ENCODE peak calls at places on chromosomes 16 and 17, in eight cellular contexts. X, E, U, G, N, W, V and Y are unnamed samples.

GRCh38 chr17:5582177-5582885 is 2.0 kb downstream of the NLRP1 start:
- DNase-seq in E (no peak), X (no peak), N (peak; percentile 37), G (no peak), V (no peak), U (no peak), W (no peak), Y (no peak)

GRCh38 chr17:61454932-61455753 is 2.9 kb downstream of the TBX4 start:
- DNase-seq in G (no peak), N (no peak), E (no peak), X (no peak), V (no peak), U (no peak), W (no peak), Y (no peak)

GRCh38 chr17:36888236-36888957 is 48.9 kb upstream of the LHX1 start:
- DNase-seq in G (no peak), E (no peak), W (no peak), N (no peak), V (no peak), X (no peak), U (no peak), Y (no peak)

GRCh38 chr16:67672306-67672705 is 5.7 kb downstream of the C16orf86 start:
- DNase-seq in N (no peak), E (peak; percentile 84), U (no peak), G (peak; percentile 80), V (no peak), X (no peak), W (no peak), Y (no peak)

GRCh38 chr16:31201511-31202401 is 804 bp downstream of the PYCARD start:
- DNase-seq in U (no peak), N (peak; percentile 45), X (peak; percentile 52), V (no peak), E (peak; percentile 66), G (peak; percentile 56), W (peak; percentile 84), Y (peak; percentile 28)

GRCh38 chr17:77466140-77466539 is 325.4 kb downstream of the SEC14L1 start:
- DNase-seq in E (no peak), U (peak; percentile 61), G (no peak), W (no peak), X (no peak), V (no peak), N (no peak), Y (no peak)

GRCh38 chr17:82644148-82644547 is 4.1 kb downstream of the WDR45B start:
- DNase-seq in W (no peak), U (no peak), E (no peak), V (no peak), G (no peak), X (no peak), N (no peak), Y (no peak)

GRCh38 chr17:68053237-68054030 is 17.9 kb downstream of the KPNA2 start:
- DNase-seq in W (peak; percentile 27), E (no peak), N (peak; percentile 78), X (no peak), G (peak; percentile 14), V (no peak), U (no peak), Y (no peak)

GRCh38 chr17:75731716-75732498 is 10.6 kb downstream of the ITGB4 start:
- DNase-seq in U (no peak), X (no peak), V (no peak), N (no peak), W (peak; percentile 92), E (no peak), G (no peak), Y (no peak)

GRCh38 chr17:75011788-75012319 is 616 bp upstream of the MRPL58 start:
- DNase-seq in V (no peak), X (no peak), G (peak; percentile 77), N (peak; percentile 90), W (peak; percentile 75), E (no peak), U (no peak), Y (no peak)

GRCh38 chr17:40098846-40099626 is 1.4 kb downstream of the NR1D1 start:
- DNase-seq in X (peak; percentile 100), V (peak; percentile 97), N (peak; percentile 100), G (peak; percentile 100), U (peak; percentile 98), E (peak; percentile 100), W (peak; percentile 100), Y (peak; percentile 99)

GRCh38 chr16:57759131-57759530 is 23.6 kb downstream of the KATNB1 start:
- DNase-seq in W (no peak), U (no peak), N (no peak), G (no peak), X (no peak), E (no peak), V (no peak), Y (no peak)

GRCh38 chr16:78385406-78385805 is 286.0 kb downstream of the WWOX start:
- DNase-seq in N (no peak), G (no peak), X (no peak), W (no peak), E (no peak), V (no peak), U (no peak), Y (no peak)

GRCh38 chr17:13437966-13438779 is 163.6 kb downstream of the HS3ST3A1 start:
- DNase-seq in W (peak; percentile 54), N (peak; percentile 31), U (no peak), G (no peak), X (no peak), V (no peak), E (no peak), Y (no peak)

GRCh38 chr17:57284984-57285646 is 28.8 kb downstream of the MSI2 start:
- DNase-seq in U (no peak), N (no peak), W (no peak), G (no peak), E (no peak), X (peak; percentile 16), V (no peak), Y (peak; percentile 18)

GRCh38 chr17:57284583-57284982 is 28.3 kb downstream of the MSI2 start:
- DNase-seq in E (no peak), W (no peak), V (no peak), X (peak; percentile 13), N (no peak), G (no peak), U (no peak), Y (peak; percentile 27)

GRCh38 chr17:57286372-57287105 is 30.2 kb downstream of the MSI2 start:
- DNase-seq in X (no peak), V (no peak), G (no peak), N (no peak), E (no peak), W (no peak), U (no peak), Y (no peak)

GRCh38 chr17:57283203-57283971 is 27.1 kb downstream of the MSI2 start:
- DNase-seq in W (no peak), N (no peak), U (no peak), E (no peak), X (no peak), V (no peak), G (no peak), Y (no peak)

GRCh38 chr17:57285681-57286080 is 29.4 kb downstream of the MSI2 start:
- DNase-seq in X (no peak), E (no peak), U (no peak), W (no peak), V (no peak), N (no peak), G (no peak), Y (no peak)
- H3K4me1 ChIP-seq in X (peaks cover 60% of the 10 kb centered on the region), E (no peaks in the 10 kb centered on the region), U (peaks cover 37% of the 10 kb centered on the region), W (no peaks in the 10 kb centered on the region), V (no peaks in the 10 kb centered on the region), N (no peaks in the 10 kb centered on the region), G (no peaks in the 10 kb centered on the region), Y (peaks cover 31% of the 10 kb centered on the region)

DNA sequence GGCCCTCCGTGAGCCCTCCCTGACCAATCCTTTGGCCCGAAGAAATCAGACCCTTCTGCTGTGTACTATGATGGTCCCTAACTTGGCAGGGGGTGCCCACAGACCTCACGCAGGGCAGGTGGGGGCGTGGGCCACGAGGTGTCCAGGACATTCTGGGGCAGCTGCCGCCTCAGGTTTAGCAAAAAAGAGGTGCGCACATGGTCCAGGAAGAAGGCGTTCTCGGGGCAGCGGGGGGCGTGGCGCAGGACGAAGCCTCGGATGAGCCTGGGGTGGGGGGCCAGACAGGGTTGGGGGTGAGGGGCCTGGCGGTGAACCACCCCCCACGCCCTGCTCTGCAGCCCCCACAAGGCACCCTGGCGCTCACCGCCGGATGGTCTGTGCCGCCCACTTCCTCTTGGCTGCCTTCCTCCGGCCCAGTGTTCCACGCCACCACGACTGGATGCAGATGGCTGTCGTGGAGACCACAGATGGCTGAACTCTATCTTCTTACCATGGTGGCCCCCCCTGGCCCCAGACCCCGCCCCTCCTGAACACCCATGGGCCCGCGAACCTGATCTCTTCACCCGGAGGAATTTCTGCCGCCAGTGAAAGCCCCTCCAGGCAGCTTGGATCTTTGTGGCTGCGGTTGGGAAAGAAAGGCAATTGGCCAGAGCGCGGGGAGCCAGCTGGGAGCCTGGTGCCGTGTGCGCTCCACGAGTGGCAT is 14.2 kb upstream of the CRK start:
- DNase-seq in N (no peak), G (no peak), E (no peak), X (no peak), V (no peak), W (no peak), U (no peak), Y (no peak)
- H3K36me3 ChIP-seq in N (peaks cover 26% of the 10 kb centered on the region), G (peaks cover 1% of the 10 kb centered on the region), E (peaks cover 78% of the 10 kb centered on the region), X (no peaks in the 10 kb centered on the region), V (peaks cover 5% of the 10 kb centered on the region), W (peaks cover 15% of the 10 kb centered on the region), U (peaks cover 6% of the 10 kb centered on the region), Y (peaks cover 24% of the 10 kb centered on the region)

DNA sequence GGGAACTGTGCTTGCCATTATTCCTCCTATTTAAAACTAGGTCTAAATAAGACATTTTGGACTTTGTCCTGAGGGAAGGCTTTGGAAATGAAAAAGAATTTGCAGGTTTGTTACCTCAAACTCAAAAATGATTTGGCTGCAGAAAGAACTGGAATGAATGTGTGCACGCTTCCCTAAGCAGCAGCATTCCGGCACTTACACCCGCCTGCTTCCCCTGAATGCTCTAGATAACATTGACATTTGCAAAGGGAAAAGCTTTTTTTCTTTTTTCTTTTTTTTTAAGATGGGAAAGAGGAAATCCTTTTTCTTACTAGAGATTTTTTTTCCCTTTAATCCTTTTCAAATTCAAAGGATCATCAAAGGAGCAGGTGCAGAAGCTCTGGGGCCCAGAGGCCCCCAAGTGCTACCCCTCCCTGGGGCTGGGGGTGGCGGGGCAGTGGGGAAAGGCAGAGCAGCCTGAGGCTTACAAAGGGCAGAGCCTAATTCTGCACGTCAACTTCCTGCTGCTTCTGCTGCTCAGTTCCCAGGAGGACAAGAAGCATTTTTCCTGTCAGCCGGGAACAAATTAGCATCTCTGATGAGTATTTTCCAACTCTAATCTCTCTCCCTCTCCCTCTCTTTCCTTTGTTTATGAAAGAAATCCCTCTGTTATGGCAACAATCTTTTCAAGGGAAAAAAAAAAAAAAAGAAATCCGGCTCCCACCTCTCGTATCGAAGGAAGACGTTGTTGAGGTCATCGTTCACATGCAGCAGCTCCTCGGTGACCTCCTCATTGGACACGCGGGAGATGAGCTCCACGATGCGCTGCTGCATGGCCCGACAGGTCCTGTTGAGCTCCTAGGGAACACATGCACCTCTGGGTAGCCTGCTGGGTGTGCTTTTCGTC is 32.1 kb upstream of the SREBF1 start:
- DNase-seq in E (no peak), N (no peak), V (no peak), U (no peak), G (no peak), X (no peak), W (no peak), Y (no peak)
- H3K27ac ChIP-seq in E (peak overlapping the region; percentile 20), N (no peak overlapping the region), V (no peak overlapping the region), U (no peak overlapping the region), G (no peak overlapping the region), X (no peak overlapping the region), W (no peak overlapping the region), Y (no peak overlapping the region)

DNA sequence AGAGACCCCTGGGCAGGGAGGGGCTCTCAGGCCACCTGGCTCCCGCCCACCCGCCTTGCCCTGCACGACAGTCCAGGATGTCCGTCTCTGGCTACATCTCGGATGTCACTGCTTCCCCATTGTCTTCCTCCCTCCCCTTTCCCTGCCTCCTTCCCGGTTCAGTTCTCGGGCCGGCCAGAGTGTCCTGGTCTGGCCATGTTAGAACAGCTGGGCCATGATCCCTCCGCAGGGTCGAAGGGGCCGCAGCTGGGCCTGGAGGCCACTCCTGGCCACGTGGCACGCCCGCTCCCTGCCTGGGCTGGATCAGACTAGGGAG is 38.2 kb downstream of the CTU2 start:
- DNase-seq in E (no peak), X (no peak), G (no peak), U (no peak), N (no peak), V (no peak), W (no peak), Y (no peak)
- H3K4me1 ChIP-seq in E (peaks cover 27% of the 10 kb centered on the region), X (peaks cover 41% of the 10 kb centered on the region), G (no peaks in the 10 kb centered on the region), U (no peaks in the 10 kb centered on the region), N (no peaks in the 10 kb centered on the region), V (no peaks in the 10 kb centered on the region), W (peaks cover 9% of the 10 kb centered on the region), Y (peaks cover 37% of the 10 kb centered on the region)